ENCODE peak calls at places on chromosomes 7 and 10, in eight cellular contexts. One of them, this sample, is unnamed.
A peak's percentile ranks its signal among the peaks of the same experiment; 100 is the strongest.

GRCh38 chr7:30201161-30201666 is 66.4 kb downstream of the MTURN start:
- DNase-seq in GM23338: no peak
- DNase-seq in mucosa of descending colon: no peak
- DNase-seq in uterus: no peak
- DNase-seq in A549: no peak
- DNase-seq in upper lobe of left lung: no peak
- DNase-seq in IMR-90: no peak
- DNase-seq in fibroblast of lung: no peak
- DNase-seq in this sample: no peak

GRCh38 chr7:833601-834258 is 1.5 kb downstream of the SUN1 start:
- DNase-seq in IMR-90: peak; percentile 30
- DNase-seq in GM23338: no peak
- DNase-seq in mucosa of descending colon: no peak
- DNase-seq in upper lobe of left lung: no peak
- DNase-seq in A549: no peak
- DNase-seq in fibroblast of lung: no peak
- DNase-seq in uterus: no peak
- DNase-seq in this sample: no peak

GRCh38 chr10:34922138-34922537 is 107.0 kb upstream of the PARD3 start:
- DNase-seq in GM23338: no peak
- DNase-seq in upper lobe of left lung: no peak
- DNase-seq in IMR-90: peak; percentile 32
- DNase-seq in uterus: no peak
- DNase-seq in mucosa of descending colon: no peak
- DNase-seq in fibroblast of lung: no peak
- DNase-seq in A549: no peak
- DNase-seq in this sample: no peak

GRCh38 chr10:15201589-15202300 is 33.3 kb upstream of the NMT2 start:
- DNase-seq in GM23338: no peak
- DNase-seq in A549: peak; percentile 33
- DNase-seq in uterus: no peak
- DNase-seq in upper lobe of left lung: no peak
- DNase-seq in IMR-90: peak; percentile 50
- DNase-seq in fibroblast of lung: peak; percentile 18
- DNase-seq in mucosa of descending colon: no peak
- DNase-seq in this sample: no peak

GRCh38 chr10:94355841-94356240 is 6.9 kb downstream of the NOC3L start:
- DNase-seq in GM23338: no peak
- DNase-seq in fibroblast of lung: no peak
- DNase-seq in uterus: no peak
- DNase-seq in IMR-90: no peak
- DNase-seq in mucosa of descending colon: no peak
- DNase-seq in A549: no peak
- DNase-seq in upper lobe of left lung: no peak
- DNase-seq in this sample: no peak

GRCh38 chr10:22816298-22816653 is 101.9 kb upstream of the PIP4K2A start:
- DNase-seq in GM23338: no peak
- DNase-seq in A549: peak; percentile 32
- DNase-seq in uterus: no peak
- DNase-seq in IMR-90: peak; percentile 96
- DNase-seq in mucosa of descending colon: no peak
- DNase-seq in fibroblast of lung: peak; percentile 92
- DNase-seq in upper lobe of left lung: peak; percentile 36
- DNase-seq in this sample: peak; percentile 31

GRCh38 chr10:3720228-3721019 is 64.6 kb downstream of the KLF6 start:
- DNase-seq in GM23338: no peak
- DNase-seq in A549: no peak
- DNase-seq in IMR-90: peak; percentile 88
- DNase-seq in mucosa of descending colon: peak; percentile 20
- DNase-seq in uterus: no peak
- DNase-seq in upper lobe of left lung: peak; percentile 87
- DNase-seq in fibroblast of lung: peak; percentile 98
- DNase-seq in this sample: no peak

GRCh38 chr10:13080643-13081042 is 19.3 kb upstream of the OPTN start:
- DNase-seq in upper lobe of left lung: no peak
- DNase-seq in uterus: no peak
- DNase-seq in fibroblast of lung: no peak
- DNase-seq in mucosa of descending colon: no peak
- DNase-seq in GM23338: no peak
- DNase-seq in IMR-90: no peak
- DNase-seq in A549: no peak
- DNase-seq in this sample: no peak

GRCh38 chr10:5659702-5660528 is 6.5 kb downstream of the ASB13 start:
- DNase-seq in fibroblast of lung: peak; percentile 62
- DNase-seq in A549: peak; percentile 43
- DNase-seq in GM23338: peak; percentile 20
- DNase-seq in uterus: peak; percentile 52
- DNase-seq in mucosa of descending colon: peak; percentile 70
- DNase-seq in upper lobe of left lung: peak; percentile 81
- DNase-seq in IMR-90: peak; percentile 79
- DNase-seq in this sample: no peak

GRCh38 chr7:98802088-98802780 is 67.6 kb downstream of the TMEM130 start:
- DNase-seq in GM23338: peak; percentile 25
- DNase-seq in upper lobe of left lung: peak; percentile 28
- DNase-seq in uterus: no peak
- DNase-seq in fibroblast of lung: peak; percentile 4
- DNase-seq in A549: peak; percentile 38
- DNase-seq in IMR-90: peak; percentile 19
- DNase-seq in mucosa of descending colon: peak; percentile 7
- DNase-seq in this sample: peak; percentile 79

GRCh38 chr7:128830231-128831177 is at the start of gene FLNC:
- DNase-seq in A549: no peak
- DNase-seq in GM23338: peak; percentile 71
- DNase-seq in IMR-90: peak; percentile 71
- DNase-seq in mucosa of descending colon: no peak
- DNase-seq in uterus: peak; percentile 71
- DNase-seq in fibroblast of lung: peak; percentile 68
- DNase-seq in upper lobe of left lung: no peak
- DNase-seq in this sample: no peak

GRCh38 chr7:128387663-128388485 is 21.9 kb downstream of the IMPDH1 start:
- DNase-seq in uterus: peak; percentile 78
- DNase-seq in mucosa of descending colon: peak; percentile 77
- DNase-seq in GM23338: peak; percentile 97
- DNase-seq in fibroblast of lung: peak; percentile 77
- DNase-seq in IMR-90: peak; percentile 57
- DNase-seq in A549: peak; percentile 97
- DNase-seq in upper lobe of left lung: peak; percentile 71
- DNase-seq in this sample: no peak

DNA sequence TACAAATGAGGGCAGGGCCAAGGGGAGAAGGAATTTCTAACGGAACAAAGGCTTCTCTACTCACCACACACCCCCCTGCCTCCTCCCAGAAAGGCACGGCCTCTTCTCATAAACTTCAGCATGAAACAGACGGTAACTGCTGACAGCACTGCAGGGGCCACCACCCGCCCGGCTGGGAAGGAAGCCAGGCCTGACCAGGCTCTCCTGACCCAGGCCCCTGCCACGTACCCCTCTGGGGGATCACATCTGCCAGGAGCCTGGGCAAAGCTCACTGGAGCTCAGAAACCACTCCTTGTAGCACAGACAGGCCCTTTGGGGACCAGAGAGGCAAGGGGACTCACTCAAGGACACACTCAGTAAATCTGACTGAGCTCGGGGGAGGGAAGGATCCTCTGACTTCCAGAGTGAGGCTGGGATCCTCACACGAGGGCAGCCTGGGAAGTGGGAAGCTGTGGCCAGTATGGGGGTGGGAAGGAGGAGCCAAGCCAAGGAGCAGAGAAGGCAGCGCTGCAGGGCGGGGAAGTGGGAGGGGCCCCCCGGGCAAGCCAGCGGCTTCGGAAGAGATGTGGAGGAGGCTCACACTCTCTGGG is 46.1 kb downstream of the ZCCHC24 start:
- DNase-seq in uterus: peak; percentile 94
- DNase-seq in IMR-90: peak; percentile 95
- DNase-seq in mucosa of descending colon: peak; percentile 79
- DNase-seq in GM23338: peak; percentile 77
- DNase-seq in fibroblast of lung: peak; percentile 98
- DNase-seq in A549: no peak
- DNase-seq in upper lobe of left lung: peak; percentile 76
- DNase-seq in this sample: peak; percentile 92
- H3K4me1 ChIP-seq in uterus: peaks cover 59% of the 10 kb centered on the region
- H3K4me1 ChIP-seq in IMR-90: peaks cover 49% of the 10 kb centered on the region
- H3K4me1 ChIP-seq in mucosa of descending colon: peaks cover 13% of the 10 kb centered on the region
- H3K4me1 ChIP-seq in GM23338: peaks cover 13% of the 10 kb centered on the region
- H3K4me1 ChIP-seq in fibroblast of lung: peaks cover 61% of the 10 kb centered on the region
- H3K4me1 ChIP-seq in A549: no peaks in the 10 kb centered on the region
- H3K4me1 ChIP-seq in upper lobe of left lung: peaks cover 70% of the 10 kb centered on the region
- H3K4me1 ChIP-seq in this sample: peaks cover 72% of the 10 kb centered on the region

GRCh38 chr10:110404374-110404773 is 93.3 kb upstream of the DUSP5 start:
- DNase-seq in uterus: no peak
- DNase-seq in A549: no peak
- DNase-seq in upper lobe of left lung: no peak
- DNase-seq in IMR-90: no peak
- DNase-seq in GM23338: no peak
- DNase-seq in mucosa of descending colon: no peak
- DNase-seq in fibroblast of lung: peak; percentile 80
- DNase-seq in this sample: no peak
- H3K4me1 ChIP-seq in uterus: no peaks in the 10 kb centered on the region
- H3K4me1 ChIP-seq in A549: peaks cover 55% of the 10 kb centered on the region
- H3K4me1 ChIP-seq in upper lobe of left lung: peaks cover 4% of the 10 kb centered on the region
- H3K4me1 ChIP-seq in IMR-90: peaks cover 18% of the 10 kb centered on the region
- H3K4me1 ChIP-seq in GM23338: peaks cover 8% of the 10 kb centered on the region
- H3K4me1 ChIP-seq in mucosa of descending colon: peaks cover under 1% of the 10 kb centered on the region
- H3K4me1 ChIP-seq in fibroblast of lung: peaks cover 19% of the 10 kb centered on the region
- H3K4me1 ChIP-seq in this sample: no peaks in the 10 kb centered on the region

DNA sequence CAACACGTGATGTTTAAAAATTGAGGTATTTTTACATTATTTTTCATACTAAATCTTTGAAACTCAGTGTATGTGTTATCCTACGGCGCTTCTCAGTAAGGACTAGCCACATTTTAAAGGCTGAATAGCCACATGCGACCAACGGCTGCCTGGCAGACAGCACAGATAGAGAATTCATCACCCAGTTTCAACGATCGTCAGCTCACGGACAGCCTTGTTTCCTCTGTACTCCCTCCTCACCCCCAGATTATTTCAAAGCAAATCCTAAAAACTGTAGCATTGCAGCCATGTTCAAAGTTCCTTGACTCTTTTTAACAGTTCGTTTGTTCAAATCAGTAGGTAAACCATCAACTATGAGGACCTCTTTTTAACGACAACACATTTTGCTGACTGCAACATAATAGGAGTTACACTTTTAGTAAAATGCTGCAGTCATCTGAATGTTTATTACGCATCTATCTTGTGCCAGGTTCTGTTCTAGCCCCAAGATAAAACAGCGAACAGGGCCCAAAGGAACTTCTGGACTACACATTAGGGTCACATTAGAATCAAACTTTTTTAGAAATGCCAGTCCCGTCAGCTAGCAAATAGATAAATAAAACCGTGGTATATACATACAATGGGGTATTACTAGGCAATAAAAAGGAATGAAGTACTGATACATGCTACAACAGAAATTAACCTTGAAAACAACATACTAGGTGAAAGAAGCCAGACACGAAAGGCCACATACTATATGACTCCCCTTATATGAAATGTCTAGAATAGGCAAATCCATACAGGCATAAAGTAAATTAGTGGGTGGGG is 5.7 kb downstream of the OSBPL3 start:
- DNase-seq in A549: no peak
- DNase-seq in IMR-90: no peak
- DNase-seq in upper lobe of left lung: no peak
- DNase-seq in fibroblast of lung: no peak
- DNase-seq in uterus: no peak
- DNase-seq in mucosa of descending colon: no peak
- DNase-seq in GM23338: no peak
- DNase-seq in this sample: no peak
- H3K4me1 ChIP-seq in A549: peaks cover 40% of the 10 kb centered on the region
- H3K4me1 ChIP-seq in IMR-90: peaks cover 26% of the 10 kb centered on the region
- H3K4me1 ChIP-seq in upper lobe of left lung: peaks cover 8% of the 10 kb centered on the region
- H3K4me1 ChIP-seq in fibroblast of lung: peaks cover 22% of the 10 kb centered on the region
- H3K4me1 ChIP-seq in uterus: no peaks in the 10 kb centered on the region
- H3K4me1 ChIP-seq in mucosa of descending colon: no peaks in the 10 kb centered on the region
- H3K4me1 ChIP-seq in GM23338: peaks cover 46% of the 10 kb centered on the region
- H3K4me1 ChIP-seq in this sample: peaks cover under 1% of the 10 kb centered on the region

GRCh38 chr7:157337316-157338149 is 729 bp downstream of the DNAJB6 start:
- DNase-seq in fibroblast of lung: peak; percentile 56
- DNase-seq in mucosa of descending colon: peak; percentile 77
- DNase-seq in uterus: peak; percentile 53
- DNase-seq in IMR-90: peak; percentile 67
- DNase-seq in A549: no peak
- DNase-seq in GM23338: no peak
- DNase-seq in upper lobe of left lung: peak; percentile 58
- DNase-seq in this sample: peak; percentile 78
- H3K4me1 ChIP-seq in fibroblast of lung: no peaks in the 10 kb centered on the region
- H3K4me1 ChIP-seq in mucosa of descending colon: peaks cover 29% of the 10 kb centered on the region
- H3K4me1 ChIP-seq in uterus: no peaks in the 10 kb centered on the region
- H3K4me1 ChIP-seq in IMR-90: peaks cover 10% of the 10 kb centered on the region
- H3K4me1 ChIP-seq in A549: peaks cover 28% of the 10 kb centered on the region
- H3K4me1 ChIP-seq in GM23338: peaks cover 40% of the 10 kb centered on the region
- H3K4me1 ChIP-seq in upper lobe of left lung: peaks cover 27% of the 10 kb centered on the region
- H3K4me1 ChIP-seq in this sample: peaks cover 6% of the 10 kb centered on the region

GRCh38 chr7:17315974-17316373 is 17.5 kb downstream of the AHR start:
- DNase-seq in IMR-90: no peak
- DNase-seq in GM23338: no peak
- DNase-seq in upper lobe of left lung: no peak
- DNase-seq in uterus: no peak
- DNase-seq in fibroblast of lung: no peak
- DNase-seq in mucosa of descending colon: no peak
- DNase-seq in A549: no peak
- DNase-seq in this sample: no peak

GRCh38 chr7:17318146-17318545 is 19.7 kb downstream of the AHR start:
- DNase-seq in IMR-90: peak; percentile 87
- DNase-seq in fibroblast of lung: peak; percentile 59
- DNase-seq in A549: no peak
- DNase-seq in upper lobe of left lung: no peak
- DNase-seq in mucosa of descending colon: no peak
- DNase-seq in uterus: no peak
- DNase-seq in GM23338: no peak
- DNase-seq in this sample: no peak

GRCh38 chr7:17320102-17320497 is 21.6 kb downstream of the AHR start:
- DNase-seq in upper lobe of left lung: no peak
- DNase-seq in IMR-90: peak; percentile 38
- DNase-seq in fibroblast of lung: peak; percentile 43
- DNase-seq in uterus: no peak
- DNase-seq in mucosa of descending colon: no peak
- DNase-seq in GM23338: no peak
- DNase-seq in A549: no peak
- DNase-seq in this sample: no peak

GRCh38 chr7:17319164-17320101 is 21.0 kb downstream of the AHR start:
- DNase-seq in A549: no peak
- DNase-seq in fibroblast of lung: no peak
- DNase-seq in upper lobe of left lung: no peak
- DNase-seq in mucosa of descending colon: no peak
- DNase-seq in GM23338: no peak
- DNase-seq in uterus: no peak
- DNase-seq in IMR-90: no peak
- DNase-seq in this sample: no peak

GRCh38 chr7:17320642-17321041 is 22.2 kb downstream of the AHR start:
- DNase-seq in IMR-90: no peak
- DNase-seq in upper lobe of left lung: no peak
- DNase-seq in uterus: no peak
- DNase-seq in mucosa of descending colon: no peak
- DNase-seq in GM23338: no peak
- DNase-seq in A549: no peak
- DNase-seq in fibroblast of lung: no peak
- DNase-seq in this sample: no peak
- H3K4me1 ChIP-seq in IMR-90: peaks cover 2% of the 10 kb centered on the region
- H3K4me1 ChIP-seq in upper lobe of left lung: peaks cover 25% of the 10 kb centered on the region
- H3K4me1 ChIP-seq in uterus: no peaks in the 10 kb centered on the region
- H3K4me1 ChIP-seq in mucosa of descending colon: peaks cover 6% of the 10 kb centered on the region
- H3K4me1 ChIP-seq in GM23338: no peaks in the 10 kb centered on the region
- H3K4me1 ChIP-seq in A549: peaks cover 83% of the 10 kb centered on the region
- H3K4me1 ChIP-seq in fibroblast of lung: peaks cover 2% of the 10 kb centered on the region
- H3K4me1 ChIP-seq in this sample: peaks cover 20% of the 10 kb centered on the region

This sample was measured in ascending aorta.